ENCODE peak calls at places on chromosomes 16 and 17, in nine cellular contexts. E is testis, D is mammary epithelial cell, L is left ventricle myocardium inferior, Z is kidney epithelial cell, N is tibial nerve, O is GM12864, Q is cardiac fibroblast, X is stomach. J is an unnamed sample.

GRCh38 chr17:35906559-35907265 is 23.9 kb downstream of the RDM1 start:
- DNase-seq in X (no peak), O (no peak), D (no peak), E (no peak), L (no peak), Z (no peak), Q (peak), N (no peak), J (no peak)

GRCh38 chr16:82983390-82983789 is 356.6 kb downstream of the CDH13 start:
- DNase-seq in X (no peak), Q (no peak), N (no peak), D (no peak), L (no peak), Z (no peak), E (no peak), O (no peak), J (no peak)

GRCh38 chr16:3773663-3774062 is 56.3 kb upstream of the TRAP1 start:
- DNase-seq in E (peak), N (no peak), D (no peak), X (no peak), L (no peak), Z (no peak), Q (no peak), O (no peak), J (no peak)

GRCh38 chr16:11104168-11105037 is 151.6 kb downstream of the SOCS1 start:
- DNase-seq in O (no peak), Z (no peak), N (no peak), L (no peak), Q (no peak), X (no peak), E (no peak), D (no peak), J (no peak)

GRCh38 chr16:84505249-84506156 is 1.0 kb upstream of the MEAK7 start:
- DNase-seq in Q (no peak), X (no peak), D (no peak), L (no peak), N (no peak), O (no peak), E (no peak), Z (no peak), J (no peak)

GRCh38 chr16:25155553-25156460 is 44.3 kb downstream of the LCMT1 start:
- DNase-seq in N (no peak), O (no peak), D (peak), E (no peak), Q (peak), Z (peak), X (no peak), L (no peak), J (no peak)

GRCh38 chr17:34709108-34709779 is 129.9 kb downstream of the TMEM132E start:
- DNase-seq in O (no peak), X (no peak), Q (no peak), L (no peak), D (no peak), Z (no peak), N (no peak), E (no peak), J (no peak)

GRCh38 chr17:42682400-42683384 is at the start of gene CNTNAP1:
- DNase-seq in L (peak), E (peak), N (no peak), D (peak), X (peak), Q (peak), Z (no peak), O (no peak), J (peak)

GRCh38 chr16:22888791-22889190 is 74.8 kb downstream of the HS3ST2 start:
- DNase-seq in Z (no peak), O (no peak), D (no peak), X (no peak), N (no peak), E (no peak), Q (peak), L (no peak), J (no peak)

GRCh38 chr17:49730078-49730786 is 22.5 kb upstream of the SLC35B1 start:
- DNase-seq in Z (no peak), L (peak), Q (peak), O (no peak), X (peak), N (peak), D (no peak), E (peak), J (no peak)

GRCh38 chr17:77315551-77316190 is 174.9 kb downstream of the SEC14L1 start:
- DNase-seq in L (no peak), D (no peak), O (no peak), N (no peak), E (no peak), Q (no peak), Z (no peak), X (no peak), J (no peak)

GRCh38 chr16:27778926-27779570 is 229.1 kb downstream of the KATNIP start:
- DNase-seq in E (no peak), L (no peak), Z (no peak), N (no peak), X (no peak), D (no peak), O (no peak), Q (no peak), J (no peak)

GRCh38 chr17:18129041-18129502 is 20.5 kb downstream of the MYO15A start:
- DNase-seq in Q (peak), N (no peak), D (peak), X (peak), Z (no peak), L (no peak), E (peak), O (no peak), J (no peak)

GRCh38 chr16:450800-451512 is 25.5 kb downstream of the RAB11FIP3 start:
- DNase-seq in N (no peak), Q (no peak), X (no peak), E (no peak), L (no peak), O (no peak), D (no peak), Z (peak), J (no peak)

GRCh38 chr17:5219536-5219935 is 15.1 kb downstream of the SCIMP start:
- DNase-seq in N (no peak), X (no peak), E (no peak), Q (no peak), Z (no peak), D (peak), L (no peak), O (no peak), J (no peak)

GRCh38 chr17:72416054-72416691 is 295.4 kb downstream of the SOX9 start:
- DNase-seq in L (no peak), E (no peak), Q (peak), X (no peak), D (peak), Z (no peak), O (no peak), N (no peak), J (no peak)

GRCh38 chr16:21611546-21612384 is 12.4 kb downstream of the METTL9 start:
- DNase-seq in X (no peak), N (no peak), E (no peak), Q (no peak), D (no peak), L (no peak), Z (no peak), O (no peak), J (no peak)

GRCh38 chr17:75783069-75783783 is 1.4 kb upstream of the UNK start:
- DNase-seq in E (no peak), D (peak), O (peak), N (peak), Q (peak), Z (no peak), X (no peak), L (no peak), J (no peak)

GRCh38 chr17:20267459-20267842 is 199.9 kb downstream of the LGALS9B start:
- DNase-seq in N (no peak), E (no peak), L (no peak), X (no peak), Z (no peak), O (no peak), D (no peak), Q (peak), J (no peak)

GRCh38 chr17:38656959-38657823 is 17.6 kb downstream of the EPOP start:
- DNase-seq in N (no peak), O (no peak), Q (no peak), Z (no peak), D (no peak), L (no peak), E (no peak), X (no peak), J (no peak)

GRCh38 chr17:76546556-76547182 is 6.8 kb downstream of the PRCD start:
- DNase-seq in Z (no peak), Q (peak), N (no peak), X (peak), O (no peak), E (no peak), L (no peak), D (peak), J (no peak)

GRCh38 chr16:48608452-48608851 is 1.5 kb downstream of the N4BP1 start:
- DNase-seq in N (no peak), E (no peak), Z (no peak), O (peak), X (no peak), Q (no peak), D (peak), L (no peak), J (no peak)

GRCh38 chr16:68079616-68080344 is 5.4 kb upstream of the NFATC3 start:
- DNase-seq in E (peak), L (peak), O (no peak), D (no peak), X (peak), Q (peak), N (peak), Z (no peak), J (peak)

GRCh38 chr16:89117975-89118289 is 24.3 kb downstream of the ACSF3 start:
- DNase-seq in N (no peak), X (no peak), E (no peak), Z (no peak), L (peak), O (no peak), D (no peak), Q (no peak), J (no peak)

GRCh38 chr16:1459967-1460366 is 14.9 kb downstream of the CLCN7 start:
- DNase-seq in Z (no peak), Q (no peak), D (no peak), N (no peak), X (no peak), L (no peak), O (no peak), E (no peak), J (no peak)

GRCh38 chr17:12395733-12396354 is 269.8 kb upstream of the MYOCD start:
- DNase-seq in Q (peak), N (no peak), O (peak), L (no peak), Z (no peak), X (peak), E (peak), D (no peak), J (peak)

GRCh38 chr16:21946889-21947635 is 6.1 kb upstream of the UQCRC2 start:
- DNase-seq in X (no peak), N (no peak), O (no peak), Q (no peak), L (no peak), E (no peak), Z (no peak), D (peak), J (no peak)

GRCh38 chr17:74296548-74296936 is 22.5 kb downstream of the DNAI2 start:
- DNase-seq in E (peak), Q (peak), X (peak), Z (no peak), O (no peak), N (peak), D (peak), L (peak), J (peak)

GRCh38 chr17:60599220-60599619 is 773 bp upstream of the PPM1D start:
- DNase-seq in O (no peak), Q (no peak), L (no peak), N (peak), E (no peak), D (no peak), X (no peak), Z (no peak), J (no peak)

GRCh38 chr16:74626741-74627416 is 20.0 kb upstream of the GLG1 start:
- DNase-seq in O (no peak), Q (peak), L (no peak), E (no peak), N (no peak), Z (no peak), D (no peak), X (no peak), J (no peak)

GRCh38 chr16:74625500-74626350 is 18.8 kb upstream of the GLG1 start:
- DNase-seq in Q (no peak), X (peak), O (no peak), L (no peak), N (no peak), E (no peak), D (no peak), Z (no peak), J (no peak)

GRCh38 chr16:74622005-74622404 is 15.1 kb upstream of the GLG1 start:
- DNase-seq in N (no peak), D (no peak), L (no peak), X (peak), Z (no peak), O (no peak), E (no peak), Q (no peak), J (no peak)

GRCh38 chr16:74623846-74624245 is 16.9 kb upstream of the GLG1 start:
- DNase-seq in Q (no peak), N (no peak), D (no peak), O (no peak), E (no peak), Z (no peak), L (no peak), X (peak), J (no peak)

GRCh38 chr16:74623214-74623842 is 16.4 kb upstream of the GLG1 start:
- DNase-seq in O (no peak), X (peak), D (peak), Q (peak), L (no peak), N (peak), E (no peak), Z (peak), J (no peak)
- TF ChIP-seq CTCF in O (peak), X (no peak), D (peak), Q (peak), L (peak), N (peak), E (peak), Z (peak), J (peak)

GRCh38 chr17:58702708-58703107 is 10.3 kb downstream of the RAD51C start:
- DNase-seq in X (no peak), D (no peak), Q (no peak), E (no peak), N (no peak), Z (no peak), O (no peak), L (no peak), J (no peak)
- TF ChIP-seq CTCF in X (no peak), D (no peak), Q (no peak), E (no peak), N (no peak), Z (no peak), O (no peak), L (no peak), J (no peak)

DNA sequence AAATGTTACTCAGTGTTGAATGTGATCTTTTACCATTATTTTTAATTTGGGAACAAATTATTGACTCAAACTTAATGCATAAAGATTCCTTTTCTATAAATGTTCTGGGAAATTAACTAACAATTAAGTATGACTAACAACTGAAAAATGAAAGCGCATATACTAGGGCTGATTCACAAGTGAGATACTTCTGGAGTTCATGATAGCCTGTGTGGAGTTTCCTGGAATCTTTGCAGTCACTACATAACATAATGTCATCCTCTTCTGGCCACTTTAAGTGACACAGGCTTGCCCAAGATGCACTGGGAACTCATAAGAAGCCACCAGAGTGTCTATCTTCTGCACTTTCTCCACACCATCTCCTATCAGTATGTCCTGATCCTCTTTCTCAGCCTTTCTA is 450.3 kb upstream of the CDH11 start:
- DNase-seq in L (no peak), Z (peak), Q (peak), E (no peak), N (no peak), X (no peak), O (no peak), D (peak), J (no peak)
- TF ChIP-seq CTCF in L (no peak), Z (peak), Q (peak), E (no peak), N (no peak), X (no peak), O (no peak), D (no peak), J (no peak)

DNA sequence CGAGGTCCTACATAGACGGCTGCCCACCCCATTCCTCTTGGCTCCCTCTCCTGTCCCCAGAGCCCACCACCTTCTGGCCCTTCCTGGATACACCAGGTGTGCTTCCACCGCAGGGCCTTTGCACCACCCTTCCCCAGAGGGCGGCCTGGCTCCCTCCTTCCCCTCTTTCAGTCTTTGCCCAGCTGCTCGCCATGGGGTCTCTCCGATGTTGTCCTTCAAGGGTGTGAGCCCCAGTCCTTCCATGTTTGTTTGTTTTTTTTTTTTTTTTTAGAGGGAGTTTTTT is 4.1 kb downstream of the RNF213 start:
- DNase-seq in O (no peak), Z (no peak), E (no peak), Q (no peak), D (no peak), N (no peak), L (no peak), X (no peak), J (no peak)
- TF ChIP-seq CTCF in O (no peak), Z (no peak), E (no peak), Q (no peak), D (no peak), N (no peak), L (no peak), X (no peak), J (no peak)

GRCh38 chr17:78448356-78448993 is 70.0 kb downstream of the PGS1 start:
- DNase-seq in L (no peak), O (no peak), D (no peak), X (no peak), Q (no peak), Z (no peak), E (peak), N (no peak), J (no peak)
- TF ChIP-seq CTCF in L (no peak), O (peak), D (peak), X (no peak), Q (peak), Z (peak), E (no peak), N (no peak), J (no peak)

DNA sequence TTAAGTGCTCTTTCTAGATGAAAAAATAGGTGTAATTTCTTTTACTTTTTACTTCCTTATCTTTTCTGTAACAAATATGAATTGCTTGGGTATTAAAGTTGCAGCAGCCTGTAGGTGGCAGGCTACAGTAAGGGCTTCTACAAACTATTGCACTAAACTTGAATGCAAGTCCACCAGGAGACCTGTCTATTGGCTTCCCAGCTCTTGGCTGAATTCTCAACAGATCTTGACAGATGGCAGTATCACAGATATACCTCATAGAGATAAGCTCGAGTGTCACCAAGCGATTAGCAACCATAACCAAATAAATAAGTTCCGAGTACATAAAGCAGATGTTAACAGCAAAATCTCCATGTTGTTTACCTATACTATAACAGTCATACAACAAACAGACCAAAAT is 5.9 kb downstream of the BBS2 start:
- DNase-seq in N (peak), O (peak), D (peak), Q (peak), Z (peak), E (peak), X (peak), L (no peak), J (peak)
- TF ChIP-seq CTCF in N (peak), O (peak), D (peak), Q (peak), Z (peak), E (peak), X (no peak), L (peak), J (peak)

GRCh38 chr17:65324574-65324973 is 187.4 kb downstream of the RGS9 start:
- DNase-seq in Z (no peak), O (no peak), E (no peak), L (no peak), N (peak), Q (no peak), X (no peak), D (no peak), J (no peak)
- TF ChIP-seq CTCF in Z (no peak), O (no peak), E (no peak), L (no peak), N (no peak), Q (no peak), X (no peak), D (no peak), J (no peak)

GRCh38 chr17:80290199-80290598 is 29.5 kb downstream of the RNF213 start:
- DNase-seq in Q (no peak), Z (no peak), D (no peak), E (no peak), L (no peak), N (no peak), O (no peak), X (no peak), J (no peak)
- TF ChIP-seq CTCF in Q (no peak), Z (no peak), D (no peak), E (no peak), L (no peak), N (no peak), O (no peak), X (no peak), J (no peak)

J was measured in endothelial cell.